ENCODE peak calls at places on chromosomes 4 and X, in nine cellular contexts. S is GM23338, Q is keratinocyte, A is Panc1, C is IMR-90, W is breast epithelium, P is GM12878, D is fibroblast of lung, B is Peyer's patch. O is an unnamed sample.

GRCh38 chrX:77167993-77168392 is 279.2 kb upstream of the FGF16 start:
- DNase-seq in A (no peak), S (no peak), W (no peak), D (no peak), C (no peak), B (no peak), Q (no peak), P (no peak), O (no peak)

GRCh38 chr4:167826281-167826680 is 266.1 kb upstream of the ANXA10 start:
- DNase-seq in C (no peak), B (no peak), A (no peak), W (no peak), D (peak; percentile 8), P (no peak), Q (no peak), S (no peak), O (no peak)

GRCh38 chr4:53014881-53015280 is 152.8 kb downstream of the RASL11B start:
- DNase-seq in C (peak; percentile 66), Q (no peak), W (no peak), S (no peak), B (no peak), P (no peak), A (no peak), D (no peak), O (no peak)

GRCh38 chrX:319579-320125 is 1.1 kb upstream of the GTPBP6 start:
- DNase-seq in S (no peak), B (no peak), C (no peak), P (no peak), W (peak; percentile 51), Q (no peak), A (no peak), D (no peak), O (peak; percentile 34)

GRCh38 chr4:10442976-10443375 is 14.2 kb downstream of the ZNF518B start:
- DNase-seq in W (no peak), D (no peak), C (peak; percentile 43), A (no peak), B (no peak), P (no peak), Q (no peak), S (no peak), O (no peak)

GRCh38 chr4:124686279-124686678 is 26.3 kb downstream of the ANKRD50 start:
- DNase-seq in D (no peak), P (no peak), W (no peak), B (no peak), A (no peak), S (peak; percentile 82), C (no peak), Q (no peak), O (no peak)

GRCh38 chrX:31449975-31450374 is 378.1 kb upstream of the FTHL17 start:
- DNase-seq in C (peak; percentile 63), D (no peak), B (no peak), P (no peak), A (no peak), W (no peak), Q (no peak), S (no peak), O (no peak)

GRCh38 chr4:88106205-88106604 is 52.2 kb downstream of the ABCG2 start:
- DNase-seq in C (peak; percentile 73), S (no peak), B (no peak), D (peak; percentile 7), A (peak; percentile 61), Q (peak; percentile 15), W (no peak), P (no peak), O (no peak)

GRCh38 chrX:71099736-71100135 is 4.1 kb downstream of the FOXO4 start:
- DNase-seq in S (peak; percentile 85), Q (no peak), C (no peak), D (no peak), A (no peak), W (no peak), B (no peak), P (no peak), O (no peak)

GRCh38 chr4:116603096-116603495 is 482.3 kb downstream of the TRAM1L1 start:
- DNase-seq in B (no peak), C (no peak), S (no peak), Q (peak; percentile 19), D (no peak), W (no peak), P (no peak), A (no peak), O (no peak)

GRCh38 chr4:88012652-88013051 is 5.2 kb downstream of the PKD2 start:
- DNase-seq in W (no peak), Q (no peak), P (no peak), D (no peak), A (no peak), C (no peak), B (no peak), S (no peak), O (no peak)

GRCh38 chrX:69014200-69014599 is 151.1 kb downstream of the PJA1 start:
- DNase-seq in P (no peak), D (peak; percentile 75), C (peak; percentile 78), Q (no peak), A (no peak), W (no peak), B (no peak), S (no peak), O (no peak)

GRCh38 chrX:100695302-100695701 is 36.6 kb downstream of the SYTL4 start:
- DNase-seq in Q (no peak), C (no peak), P (no peak), S (no peak), A (no peak), D (no peak), W (no peak), B (no peak), O (no peak)

GRCh38 chrX:100696699-100697351 is 35.1 kb downstream of the SYTL4 start:
- DNase-seq in S (no peak), A (no peak), D (no peak), P (no peak), Q (no peak), C (no peak), W (no peak), B (no peak), O (no peak)

GRCh38 chrX:100700809-100701208 is 31.1 kb downstream of the SYTL4 start:
- DNase-seq in Q (no peak), A (no peak), P (no peak), W (no peak), B (no peak), C (no peak), S (no peak), D (no peak), O (no peak)

DNA sequence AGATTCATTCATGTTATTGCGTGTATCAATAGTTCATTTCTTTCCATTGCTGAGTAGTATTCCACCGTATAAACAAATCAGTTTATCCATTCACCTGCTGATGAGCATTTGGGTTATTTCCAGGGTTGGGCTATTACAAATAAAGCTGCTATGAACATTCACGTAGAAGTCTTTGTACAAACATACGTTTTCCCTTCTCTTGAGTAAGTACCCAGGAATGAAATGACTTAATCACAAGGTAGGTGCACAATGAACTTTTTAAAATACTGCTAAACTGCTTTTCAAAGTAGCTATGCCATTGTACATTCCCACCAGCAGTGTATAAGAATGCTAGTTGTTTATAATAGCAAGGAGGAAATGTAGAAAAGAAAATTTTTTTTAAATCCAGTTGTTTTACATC is 35.9 kb downstream of the SYTL4 start:
- DNase-seq in S (no peak), D (no peak), A (no peak), W (no peak), P (no peak), B (no peak), Q (no peak), C (peak; percentile 43), O (no peak)
- TF ChIP-seq CTCF in S (no peak), D (no peak), A (no peak), W (no peak), P (no peak), B (no peak), Q (no peak), C (no peak), O (no peak)

DNA sequence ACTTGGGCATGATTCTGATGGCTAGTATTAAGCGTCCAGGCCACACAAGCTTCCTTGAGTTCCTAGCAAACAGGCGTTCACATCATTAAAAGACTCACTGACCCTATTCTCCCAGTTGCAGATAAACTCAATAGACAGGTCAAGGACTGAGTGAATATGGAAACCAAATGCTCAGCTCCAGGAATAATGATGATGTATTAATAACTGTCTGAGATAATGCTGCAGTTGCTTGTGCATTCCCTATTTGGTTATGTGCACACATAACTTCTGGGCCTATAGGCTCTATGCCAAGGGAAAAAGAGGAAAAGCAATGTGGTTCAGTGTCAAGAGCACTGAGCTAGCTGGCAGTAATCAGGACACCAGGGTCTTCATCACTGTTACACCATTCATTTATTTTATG is 3.5 kb downstream of the RAB9B start:
- DNase-seq in Q (no peak), S (no peak), B (no peak), A (no peak), C (no peak), D (no peak), W (no peak), P (no peak), O (no peak)
- H3K27ac ChIP-seq in Q (no peak overlapping the region), S (no peak overlapping the region), B (no peak overlapping the region), A (no peak overlapping the region), C (no peak overlapping the region), D (no peak overlapping the region), W (no peak overlapping the region), P (no peak overlapping the region), O (peak overlapping the region; percentile 87)

DNA sequence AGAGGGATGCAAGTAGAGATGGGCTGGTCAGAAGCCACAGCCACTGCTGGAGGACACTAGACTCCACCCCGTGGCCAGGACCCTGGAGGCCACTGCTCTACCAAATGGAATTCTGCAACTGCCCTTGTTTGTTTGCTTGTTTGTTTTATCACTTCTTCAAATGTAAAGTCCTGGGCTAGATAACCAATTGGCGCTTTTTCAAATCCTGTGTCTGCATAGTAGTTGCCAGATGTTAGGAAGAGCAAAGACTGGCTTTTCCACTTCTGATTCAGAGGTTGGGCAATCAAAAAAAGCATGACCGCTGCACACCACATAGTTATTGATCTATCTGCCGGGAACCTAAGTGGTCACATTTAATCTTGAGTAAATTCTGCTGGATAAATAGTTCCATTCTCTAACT is 255.2 kb upstream of the SFRP2 start:
- DNase-seq in C (no peak), B (no peak), A (no peak), W (no peak), Q (no peak), S (no peak), P (no peak), D (no peak), O (no peak)
- TF ChIP-seq CTCF in C (no peak), B (no peak), A (no peak), W (no peak), Q (no peak), S (no peak), P (no peak), D (no peak), O (no peak)

GRCh38 chr4:183444953-183445543 is 612 bp downstream of the CDKN2AIP start:
- DNase-seq in S (peak; percentile 63), W (no peak), B (peak; percentile 50), P (no peak), Q (no peak), C (no peak), A (no peak), D (peak; percentile 8), O (peak; percentile 45)
- H3K27ac ChIP-seq in S (peak overlapping the region; percentile 99), W (peak overlapping the region; percentile 98), B (peak overlapping the region; percentile 99), P (peak overlapping the region; percentile 89), Q (peak overlapping the region; percentile 97), C (peak overlapping the region; percentile 82), A (peak overlapping the region; percentile 85), D (peak overlapping the region; percentile 98), O (peak overlapping the region; percentile 98)

GRCh38 chr4:7238300-7238960 is 46.1 kb downstream of the SORCS2 start:
- DNase-seq in Q (no peak), C (no peak), S (peak; percentile 61), P (no peak), D (no peak), W (no peak), A (no peak), B (no peak), O (no peak)
- TF ChIP-seq CTCF in Q (no peak), C (peak; percentile 2), S (peak; percentile 80), P (no peak), D (no peak), W (no peak), A (no peak), B (no peak), O (no peak)

GRCh38 chrX:48482526-48482925 is 6.5 kb downstream of the FTSJ1 start:
- DNase-seq in C (no peak), W (no peak), D (no peak), A (no peak), S (no peak), P (no peak), B (no peak), Q (no peak), O (no peak)
- H3K27ac ChIP-seq in C (no peak overlapping the region), W (no peak overlapping the region), D (no peak overlapping the region), A (no peak overlapping the region), S (no peak overlapping the region), P (no peak overlapping the region), B (no peak overlapping the region), Q (no peak overlapping the region), O (no peak overlapping the region)

O was measured in left ventricle myocardium inferior.